ENCODE peak calls at places on chromosomes 7 and 10, in five cellular contexts. H is endothelial cell, V is GM12878, R is GM23338, W is upper lobe of right lung. G is an unnamed sample.

GRCh38 chr10:921471-922414 is 9.8 kb downstream of the LARP4B start:
- DNase-seq in H (no peak), W (no peak), R (no peak), V (no peak), G (no peak)

GRCh38 chr7:74173491-74173865 is 678 bp upstream of the EIF4H start:
- DNase-seq in W (no peak), H (no peak), V (no peak), R (no peak), G (no peak)

GRCh38 chr10:23870612-23871011 is 338.3 kb upstream of the KIAA1217 start:
- DNase-seq in H (no peak), R (no peak), V (no peak), W (no peak), G (no peak)

GRCh38 chr10:103693070-103693811 is 162.1 kb downstream of the SH3PXD2A start:
- DNase-seq in R (peak), H (peak), W (no peak), V (no peak), G (no peak)

GRCh38 chr7:114085592-114086490 is 167.0 kb upstream of the PPP1R3A start:
- DNase-seq in V (no peak), W (peak), R (peak), H (peak), G (no peak)

GRCh38 chr7:109309790-109310189 is 740.1 kb downstream of the DNAJB9 start:
- DNase-seq in V (no peak), W (no peak), H (no peak), R (no peak), G (no peak)

GRCh38 chr10:81018898-81019890 is 481.5 kb downstream of the SH2D4B start:
- DNase-seq in W (no peak), H (peak), R (peak), V (no peak), G (peak)

GRCh38 chr7:158121441-158122045 is 466.1 kb downstream of the PTPRN2 start:
- DNase-seq in W (peak), H (no peak), V (no peak), R (no peak), G (no peak)

GRCh38 chr7:97179454-97180104 is 62.1 kb downstream of the SDHAF3 start:
- DNase-seq in H (peak), W (no peak), V (peak), R (peak), G (peak)

GRCh38 chr10:88089498-88089897 is 226.1 kb downstream of the PTEN start:
- DNase-seq in R (no peak), V (no peak), H (no peak), W (no peak), G (no peak)

GRCh38 chr7:141585592-141586510 is 34.6 kb downstream of the AGK start:
- DNase-seq in W (no peak), H (no peak), R (no peak), V (peak), G (no peak)

GRCh38 chr7:92749327-92749730 is 87.0 kb downstream of the CDK6 start:
- DNase-seq in W (no peak), V (no peak), R (no peak), H (no peak), G (no peak)

GRCh38 chr10:127855584-127855881 is 37.2 kb downstream of the CLRN3 start:
- DNase-seq in V (no peak), W (no peak), R (no peak), H (no peak), G (no peak)

GRCh38 chr10:5665380-5666323 is 743 bp downstream of the ASB13 start:
- DNase-seq in H (no peak), W (peak), R (peak), V (no peak), G (no peak)

GRCh38 chr7:148962823-148963582 is 65.3 kb downstream of the PDIA4 start:
- DNase-seq in R (peak), H (peak), V (peak), W (peak), G (no peak)
- TF ChIP-seq CTCF in R (peak), H (no peak), V (peak), W (peak), G (peak)

DNA sequence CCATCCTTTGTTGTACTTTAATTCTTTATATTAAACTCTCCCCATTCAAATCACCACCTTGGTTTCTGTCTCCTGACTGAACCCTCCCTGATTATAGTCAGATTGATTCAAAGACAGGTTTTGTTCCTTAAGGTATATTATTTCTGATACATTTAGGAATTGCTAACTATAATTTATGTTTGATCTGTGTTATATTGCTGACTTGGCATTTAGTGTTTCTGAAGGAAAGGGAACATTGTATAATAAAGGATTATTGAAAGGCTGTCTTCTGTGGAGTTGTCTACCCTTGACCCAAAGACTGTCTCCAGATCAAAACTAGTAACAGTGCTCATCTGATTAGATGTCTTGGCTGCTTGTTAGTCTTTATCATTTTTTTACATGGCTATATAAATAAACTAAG is 10.3 kb downstream of the CDK1 start:
- DNase-seq in R (no peak), V (no peak), H (no peak), W (no peak), G (no peak)
- TF ChIP-seq CTCF in R (no peak), V (no peak), H (no peak), W (no peak), G (no peak)

DNA sequence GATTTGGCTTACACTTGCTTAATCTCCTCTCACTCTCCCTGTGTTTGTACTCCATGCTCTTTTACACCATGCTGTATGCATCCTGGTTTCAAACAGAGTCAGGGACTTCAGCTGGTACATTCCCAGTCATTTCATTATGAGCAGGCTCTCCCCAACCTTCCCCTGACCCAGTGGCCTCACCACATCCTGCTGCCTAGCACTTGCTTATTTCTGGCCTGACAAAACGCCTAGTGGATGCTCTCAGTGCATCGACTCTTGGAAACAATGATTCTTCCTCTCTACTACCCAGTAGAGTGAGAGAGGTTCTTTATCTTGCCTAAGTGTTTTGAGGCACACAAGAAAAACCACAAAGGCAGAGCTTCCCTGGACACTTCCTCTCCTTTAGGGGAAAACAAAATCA is 63.4 kb downstream of the CAV1 start:
- DNase-seq in H (peak), R (peak), V (no peak), W (no peak), G (no peak)
- TF ChIP-seq CTCF in H (no peak), R (no peak), V (no peak), W (no peak), G (no peak)

GRCh38 chr7:132654150-132654549 is 77.9 kb upstream of the PLXNA4 start:
- DNase-seq in H (peak), R (peak), W (no peak), V (no peak), G (peak)

GRCh38 chr7:132655071-132655761 is 78.9 kb upstream of the PLXNA4 start:
- DNase-seq in R (peak), W (no peak), V (no peak), H (peak), G (no peak)

GRCh38 chr7:132653364-132653930 is 77.2 kb upstream of the PLXNA4 start:
- DNase-seq in H (no peak), W (no peak), V (no peak), R (no peak), G (no peak)

GRCh38 chr7:132652507-132652906 is 76.2 kb upstream of the PLXNA4 start:
- DNase-seq in W (no peak), V (no peak), R (no peak), H (no peak), G (no peak)

DNA sequence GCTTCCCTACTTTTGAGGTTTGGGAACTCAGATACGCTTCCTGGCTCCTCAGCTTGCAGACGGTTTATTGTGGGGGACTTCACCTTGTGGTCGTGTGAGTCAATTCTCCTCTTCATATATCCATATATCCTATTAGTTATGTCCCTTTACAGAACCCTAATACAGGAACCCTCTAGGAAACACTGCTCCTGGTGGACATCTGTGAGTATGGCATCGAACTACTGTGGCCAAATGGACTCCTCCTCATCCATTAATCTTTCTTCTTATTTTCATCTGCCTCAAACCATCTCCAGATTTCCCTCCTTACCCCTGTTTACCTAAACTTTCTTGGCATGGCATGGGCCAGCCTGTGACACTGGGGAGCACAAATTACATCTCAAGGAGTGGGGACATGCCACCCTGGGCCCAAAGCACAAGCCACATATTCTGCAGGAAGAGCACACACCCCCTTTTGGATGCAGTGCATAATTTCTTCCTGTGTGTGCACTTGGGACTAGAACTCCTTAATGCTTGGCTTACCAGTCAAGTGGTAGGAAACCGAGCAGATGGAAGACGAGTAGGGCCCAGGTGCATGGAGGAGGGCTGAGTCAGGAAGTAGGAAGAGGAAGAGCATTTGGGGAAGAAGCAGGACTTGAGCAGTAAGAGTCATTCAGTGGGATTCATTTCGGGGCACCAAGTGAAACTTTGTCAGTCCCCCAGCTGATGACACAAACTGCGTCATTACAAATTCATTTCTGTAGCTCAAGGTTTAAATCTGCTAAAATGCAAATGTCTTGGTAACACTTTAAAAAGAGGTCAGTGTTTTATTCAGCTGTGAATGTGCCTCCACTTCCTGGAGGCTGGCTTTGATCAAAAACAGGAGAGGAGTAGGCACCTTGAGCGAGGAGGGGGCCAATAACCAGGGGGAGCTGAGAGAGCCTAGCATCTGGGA is 80.8 kb upstream of the PLXNA4 start:
- DNase-seq in R (peak), H (no peak), V (no peak), W (no peak), G (no peak)
- TF ChIP-seq CTCF in R (peak), H (peak), V (peak), W (peak), G (peak)

G was measured in Caco-2.